ENCODE peak calls at places on chromosomes 13 and 19, in eight cellular contexts. One of them, this sample, is unnamed.

GRCh38 chr13:42211704-42212103 is 60.2 kb upstream of the AKAP11 start:
- DNase-seq in tibial artery: no peak
- DNase-seq in mucosa of descending colon: no peak
- DNase-seq in fibroblast of mammary gland: peak; percentile 74
- DNase-seq in stomach: no peak
- DNase-seq in endothelial cell: no peak
- DNase-seq in epithelial cell of proximal tubule: peak; percentile 10
- DNase-seq in IMR-90: peak; percentile 64
- DNase-seq in this sample: no peak

GRCh38 chr19:16153582-16154336 is 10.3 kb downstream of the HSH2D start:
- DNase-seq in stomach: no peak
- DNase-seq in endothelial cell: no peak
- DNase-seq in mucosa of descending colon: no peak
- DNase-seq in IMR-90: no peak
- DNase-seq in epithelial cell of proximal tubule: no peak
- DNase-seq in fibroblast of mammary gland: no peak
- DNase-seq in tibial artery: no peak
- DNase-seq in this sample: peak; percentile 47

GRCh38 chr13:41019027-41019487 is at the start of gene ELF1:
- DNase-seq in stomach: peak; percentile 59
- DNase-seq in endothelial cell: no peak
- DNase-seq in fibroblast of mammary gland: peak; percentile 82
- DNase-seq in tibial artery: peak; percentile 49
- DNase-seq in IMR-90: peak; percentile 52
- DNase-seq in mucosa of descending colon: no peak
- DNase-seq in epithelial cell of proximal tubule: peak; percentile 69
- DNase-seq in this sample: peak; percentile 76

GRCh38 chr13:41200126-41200525 is 5.8 kb upstream of the KBTBD7 start:
- DNase-seq in tibial artery: no peak
- DNase-seq in endothelial cell: no peak
- DNase-seq in IMR-90: no peak
- DNase-seq in epithelial cell of proximal tubule: no peak
- DNase-seq in fibroblast of mammary gland: no peak
- DNase-seq in mucosa of descending colon: no peak
- DNase-seq in stomach: no peak
- DNase-seq in this sample: no peak

GRCh38 chr19:35109395-35110112 is 6.1 kb upstream of the FXYD3 start:
- DNase-seq in fibroblast of mammary gland: no peak
- DNase-seq in tibial artery: no peak
- DNase-seq in IMR-90: no peak
- DNase-seq in epithelial cell of proximal tubule: no peak
- DNase-seq in endothelial cell: no peak
- DNase-seq in stomach: peak; percentile 58
- DNase-seq in mucosa of descending colon: no peak
- DNase-seq in this sample: no peak

GRCh38 chr19:15463865-15464371 is 426 bp downstream of the RASAL3 start:
- DNase-seq in mucosa of descending colon: peak; percentile 85
- DNase-seq in IMR-90: no peak
- DNase-seq in stomach: peak; percentile 51
- DNase-seq in tibial artery: no peak
- DNase-seq in epithelial cell of proximal tubule: no peak
- DNase-seq in fibroblast of mammary gland: no peak
- DNase-seq in endothelial cell: no peak
- DNase-seq in this sample: peak; percentile 88

GRCh38 chr13:93147946-93148345 is 78.7 kb upstream of the GPC6 start:
- DNase-seq in endothelial cell: no peak
- DNase-seq in IMR-90: no peak
- DNase-seq in stomach: no peak
- DNase-seq in epithelial cell of proximal tubule: no peak
- DNase-seq in fibroblast of mammary gland: no peak
- DNase-seq in mucosa of descending colon: no peak
- DNase-seq in tibial artery: no peak
- DNase-seq in this sample: no peak

GRCh38 chr13:46556380-46556779 is 3.4 kb downstream of the LRCH1 start:
- DNase-seq in epithelial cell of proximal tubule: no peak
- DNase-seq in IMR-90: no peak
- DNase-seq in stomach: no peak
- DNase-seq in fibroblast of mammary gland: no peak
- DNase-seq in tibial artery: no peak
- DNase-seq in mucosa of descending colon: no peak
- DNase-seq in endothelial cell: no peak
- DNase-seq in this sample: no peak

GRCh38 chr13:74134777-74135305 is 637 bp upstream of the KLF12 start:
- DNase-seq in tibial artery: peak; percentile 53
- DNase-seq in epithelial cell of proximal tubule: no peak
- DNase-seq in IMR-90: no peak
- DNase-seq in fibroblast of mammary gland: no peak
- DNase-seq in stomach: peak; percentile 67
- DNase-seq in endothelial cell: peak; percentile 61
- DNase-seq in mucosa of descending colon: peak; percentile 82
- DNase-seq in this sample: peak; percentile 85

GRCh38 chr13:107244241-107244640 is 676.3 kb upstream of the ARGLU1 start:
- DNase-seq in stomach: no peak
- DNase-seq in endothelial cell: no peak
- DNase-seq in IMR-90: no peak
- DNase-seq in tibial artery: no peak
- DNase-seq in epithelial cell of proximal tubule: no peak
- DNase-seq in mucosa of descending colon: no peak
- DNase-seq in fibroblast of mammary gland: no peak
- DNase-seq in this sample: no peak

GRCh38 chr19:3575260-3575741 is 2.6 kb downstream of the HMG20B start:
- DNase-seq in IMR-90: peak; percentile 16
- DNase-seq in mucosa of descending colon: no peak
- DNase-seq in stomach: peak; percentile 42
- DNase-seq in tibial artery: no peak
- DNase-seq in epithelial cell of proximal tubule: no peak
- DNase-seq in fibroblast of mammary gland: no peak
- DNase-seq in endothelial cell: peak; percentile 49
- DNase-seq in this sample: peak; percentile 51
- TF ChIP-seq CTCF in IMR-90: peak; percentile 22
- TF ChIP-seq CTCF in mucosa of descending colon: no peak
- TF ChIP-seq CTCF in stomach: no peak
- TF ChIP-seq CTCF in tibial artery: no peak
- TF ChIP-seq CTCF in epithelial cell of proximal tubule: peak; percentile 46
- TF ChIP-seq CTCF in fibroblast of mammary gland: peak; percentile 12
- TF ChIP-seq CTCF in endothelial cell: no peak
- TF ChIP-seq CTCF in this sample: no peak

GRCh38 chr13:65936249-65936648 is 1293.9 kb downstream of the PCDH9 start:
- DNase-seq in mucosa of descending colon: no peak
- DNase-seq in endothelial cell: no peak
- DNase-seq in IMR-90: no peak
- DNase-seq in tibial artery: no peak
- DNase-seq in stomach: no peak
- DNase-seq in fibroblast of mammary gland: no peak
- DNase-seq in epithelial cell of proximal tubule: no peak
- DNase-seq in this sample: no peak

GRCh38 chr13:65946387-65946786 is 1283.7 kb downstream of the PCDH9 start:
- DNase-seq in epithelial cell of proximal tubule: no peak
- DNase-seq in IMR-90: no peak
- DNase-seq in tibial artery: no peak
- DNase-seq in mucosa of descending colon: no peak
- DNase-seq in endothelial cell: no peak
- DNase-seq in fibroblast of mammary gland: no peak
- DNase-seq in stomach: no peak
- DNase-seq in this sample: no peak

GRCh38 chr13:65943711-65944110 is 1286.4 kb downstream of the PCDH9 start:
- DNase-seq in tibial artery: no peak
- DNase-seq in mucosa of descending colon: no peak
- DNase-seq in IMR-90: no peak
- DNase-seq in endothelial cell: no peak
- DNase-seq in stomach: no peak
- DNase-seq in epithelial cell of proximal tubule: no peak
- DNase-seq in fibroblast of mammary gland: peak; percentile 49
- DNase-seq in this sample: no peak

GRCh38 chr13:65943024-65943423 is 1287.1 kb downstream of the PCDH9 start:
- DNase-seq in stomach: no peak
- DNase-seq in fibroblast of mammary gland: peak; percentile 52
- DNase-seq in mucosa of descending colon: no peak
- DNase-seq in tibial artery: no peak
- DNase-seq in epithelial cell of proximal tubule: no peak
- DNase-seq in endothelial cell: no peak
- DNase-seq in IMR-90: peak; percentile 45
- DNase-seq in this sample: no peak

GRCh38 chr13:65940720-65941119 is 1289.4 kb downstream of the PCDH9 start:
- DNase-seq in mucosa of descending colon: no peak
- DNase-seq in epithelial cell of proximal tubule: no peak
- DNase-seq in fibroblast of mammary gland: no peak
- DNase-seq in endothelial cell: no peak
- DNase-seq in IMR-90: no peak
- DNase-seq in stomach: no peak
- DNase-seq in tibial artery: no peak
- DNase-seq in this sample: no peak
- TF ChIP-seq CTCF in mucosa of descending colon: no peak
- TF ChIP-seq CTCF in epithelial cell of proximal tubule: no peak
- TF ChIP-seq CTCF in fibroblast of mammary gland: no peak
- TF ChIP-seq CTCF in endothelial cell: no peak
- TF ChIP-seq CTCF in IMR-90: no peak
- TF ChIP-seq CTCF in stomach: no peak
- TF ChIP-seq CTCF in tibial artery: no peak
- TF ChIP-seq CTCF in this sample: no peak

DNA sequence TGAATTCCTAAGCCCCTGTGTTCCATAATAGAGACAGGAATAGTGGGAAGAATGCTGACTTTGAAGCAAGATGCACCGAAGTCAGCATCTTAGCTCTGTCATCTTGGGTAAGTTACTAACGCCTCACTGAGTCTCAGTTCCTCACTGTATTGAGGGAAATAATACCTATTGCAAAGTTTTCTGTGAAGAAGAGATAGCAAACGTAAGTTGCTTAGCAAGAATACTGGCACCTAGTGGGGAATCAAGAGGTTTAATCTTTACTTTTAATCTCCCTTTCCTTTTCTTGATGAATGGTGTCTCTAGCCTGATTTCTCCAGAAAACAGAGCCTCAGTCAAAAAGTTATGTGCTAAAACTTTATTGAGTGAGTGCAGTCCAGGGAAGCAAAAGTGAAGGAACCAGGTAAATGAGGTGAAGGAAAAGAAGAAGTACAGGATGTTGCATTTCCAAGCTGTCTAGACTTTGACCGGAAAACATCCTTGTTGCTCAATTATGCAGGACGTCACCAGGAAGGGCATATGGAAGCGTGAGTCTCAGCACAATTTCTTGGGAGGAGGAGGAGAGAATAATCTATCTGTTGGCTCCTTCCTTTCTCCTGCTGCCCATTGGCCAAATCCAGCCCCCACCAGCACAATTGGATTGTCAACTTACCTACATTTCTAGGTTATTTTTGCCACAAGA is 210.0 kb downstream of the B3GLCT start:
- DNase-seq in epithelial cell of proximal tubule: no peak
- DNase-seq in mucosa of descending colon: no peak
- DNase-seq in IMR-90: no peak
- DNase-seq in fibroblast of mammary gland: peak; percentile 15
- DNase-seq in endothelial cell: no peak
- DNase-seq in tibial artery: no peak
- DNase-seq in stomach: no peak
- DNase-seq in this sample: no peak
- TF ChIP-seq CTCF in epithelial cell of proximal tubule: peak; percentile 46
- TF ChIP-seq CTCF in mucosa of descending colon: no peak
- TF ChIP-seq CTCF in IMR-90: peak; percentile 19
- TF ChIP-seq CTCF in fibroblast of mammary gland: peak; percentile 27
- TF ChIP-seq CTCF in endothelial cell: no peak
- TF ChIP-seq CTCF in tibial artery: no peak
- TF ChIP-seq CTCF in stomach: no peak
- TF ChIP-seq CTCF in this sample: no peak

DNA sequence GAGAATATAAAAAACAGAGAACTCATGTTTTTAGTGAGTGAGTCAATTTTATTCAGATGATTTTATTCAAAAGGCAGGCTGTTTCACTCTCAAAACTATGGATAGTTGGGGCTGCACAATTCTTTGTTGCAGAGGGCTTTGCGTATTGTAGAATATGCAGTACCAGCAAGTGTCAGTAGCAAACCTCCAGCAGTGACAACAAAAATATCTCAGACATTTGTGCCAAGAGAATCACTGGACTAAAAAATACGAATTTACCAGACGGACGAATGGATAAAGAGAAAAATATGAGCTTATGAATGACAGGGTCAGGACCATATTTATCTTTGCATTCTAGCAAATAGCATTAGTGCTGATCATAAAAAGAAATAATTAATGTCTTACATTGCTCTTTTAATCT is 359.1 kb downstream of the FGF14 start:
- DNase-seq in stomach: no peak
- DNase-seq in epithelial cell of proximal tubule: no peak
- DNase-seq in IMR-90: no peak
- DNase-seq in mucosa of descending colon: no peak
- DNase-seq in tibial artery: no peak
- DNase-seq in fibroblast of mammary gland: no peak
- DNase-seq in endothelial cell: no peak
- DNase-seq in this sample: no peak
- TF ChIP-seq CTCF in stomach: no peak
- TF ChIP-seq CTCF in epithelial cell of proximal tubule: no peak
- TF ChIP-seq CTCF in IMR-90: no peak
- TF ChIP-seq CTCF in mucosa of descending colon: no peak
- TF ChIP-seq CTCF in tibial artery: no peak
- TF ChIP-seq CTCF in fibroblast of mammary gland: no peak
- TF ChIP-seq CTCF in endothelial cell: no peak
- TF ChIP-seq CTCF in this sample: no peak

DNA sequence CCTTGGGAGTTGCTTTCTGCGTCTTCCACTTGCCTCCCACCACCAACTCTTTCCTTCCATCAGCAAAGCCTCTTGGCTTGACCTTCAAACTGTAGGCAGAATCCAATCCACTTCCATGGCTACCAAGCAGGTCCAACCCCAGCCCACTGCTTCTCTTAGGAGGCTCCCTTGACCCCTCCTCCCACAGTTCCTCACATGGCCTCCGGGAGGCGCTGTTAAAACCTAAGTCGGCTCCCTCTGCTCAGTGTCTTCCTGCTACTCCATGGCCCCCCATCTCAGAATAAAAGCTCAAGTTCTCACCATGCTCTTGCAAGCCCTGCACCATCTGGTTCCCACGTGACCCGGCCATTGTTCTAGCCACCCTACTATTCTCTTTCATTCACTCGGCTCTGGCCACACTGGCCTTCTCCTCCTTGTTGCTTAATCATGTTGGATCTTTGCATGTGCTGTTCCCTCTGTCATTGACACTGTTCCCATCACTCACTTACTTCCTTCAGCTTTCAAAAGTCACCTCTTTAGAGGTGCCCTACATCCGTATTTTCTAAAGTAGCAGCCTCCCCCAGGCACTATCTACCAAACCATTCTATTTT is 7.5 kb downstream of the IZUMO2 start:
- DNase-seq in tibial artery: no peak
- DNase-seq in endothelial cell: no peak
- DNase-seq in fibroblast of mammary gland: no peak
- DNase-seq in stomach: no peak
- DNase-seq in mucosa of descending colon: no peak
- DNase-seq in IMR-90: no peak
- DNase-seq in epithelial cell of proximal tubule: no peak
- DNase-seq in this sample: no peak
- TF ChIP-seq CTCF in tibial artery: no peak
- TF ChIP-seq CTCF in endothelial cell: no peak
- TF ChIP-seq CTCF in fibroblast of mammary gland: no peak
- TF ChIP-seq CTCF in stomach: no peak
- TF ChIP-seq CTCF in mucosa of descending colon: no peak
- TF ChIP-seq CTCF in IMR-90: no peak
- TF ChIP-seq CTCF in epithelial cell of proximal tubule: peak; percentile 31
- TF ChIP-seq CTCF in this sample: peak; percentile 32

DNA sequence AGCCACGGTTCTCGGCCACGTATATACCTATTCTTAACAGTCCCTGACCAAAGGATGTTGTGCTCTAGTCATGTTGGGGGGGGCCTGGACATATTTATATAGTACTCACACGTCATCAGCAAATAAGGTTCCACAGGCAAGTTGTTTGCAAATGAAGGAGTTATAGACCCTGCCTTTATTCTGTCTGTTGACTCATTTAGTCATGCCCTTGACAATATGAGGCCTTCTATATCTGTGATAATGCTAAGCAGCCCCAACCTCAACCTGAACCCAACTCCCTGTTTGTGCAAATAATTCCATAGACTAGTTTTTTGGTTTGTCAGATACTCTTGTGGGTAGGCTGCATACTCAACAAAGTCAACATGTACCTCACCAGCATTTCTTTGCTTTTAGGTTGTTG is 8.9 kb downstream of the ZNF586 start:
- DNase-seq in mucosa of descending colon: no peak
- DNase-seq in epithelial cell of proximal tubule: no peak
- DNase-seq in tibial artery: no peak
- DNase-seq in stomach: no peak
- DNase-seq in IMR-90: no peak
- DNase-seq in fibroblast of mammary gland: no peak
- DNase-seq in endothelial cell: no peak
- DNase-seq in this sample: no peak
- TF ChIP-seq CTCF in mucosa of descending colon: no peak
- TF ChIP-seq CTCF in epithelial cell of proximal tubule: no peak
- TF ChIP-seq CTCF in tibial artery: no peak
- TF ChIP-seq CTCF in stomach: no peak
- TF ChIP-seq CTCF in IMR-90: no peak
- TF ChIP-seq CTCF in fibroblast of mammary gland: no peak
- TF ChIP-seq CTCF in endothelial cell: no peak
- TF ChIP-seq CTCF in this sample: no peak

This sample was measured in activated CD8-positive, alpha-beta T cell treated with anti-CD3 and anti-CD28 coated beads for 36 hours.